ENCODE peak calls at places on chromosomes 1 and 21, in ten cellular contexts. One of them, this sample, is unnamed.

GRCh38 chr1:150281758-150282557 is at the start of gene CIART:
- DNase-seq in cardiac muscle cell: peak
- DNase-seq in spleen: peak
- DNase-seq in stomach: peak
- DNase-seq in Panc1: peak
- DNase-seq in H9: peak
- DNase-seq in mammary epithelial cell: peak
- DNase-seq in tibial nerve: peak
- DNase-seq in OCI-LY7: no peak
- DNase-seq in neural progenitor cell: peak
- DNase-seq in this sample: peak

GRCh38 chr1:2909797-2910196 is 108.3 kb upstream of the TTC34 start:
- DNase-seq in neural progenitor cell: no peak
- DNase-seq in OCI-LY7: no peak
- DNase-seq in cardiac muscle cell: no peak
- DNase-seq in stomach: no peak
- DNase-seq in tibial nerve: no peak
- DNase-seq in mammary epithelial cell: no peak
- DNase-seq in spleen: no peak
- DNase-seq in Panc1: no peak
- DNase-seq in H9: no peak
- DNase-seq in this sample: no peak

GRCh38 chr1:111704776-111705175 is 34.4 kb downstream of the INKA2 start:
- DNase-seq in OCI-LY7: no peak
- DNase-seq in stomach: no peak
- DNase-seq in cardiac muscle cell: no peak
- DNase-seq in tibial nerve: no peak
- DNase-seq in H9: no peak
- DNase-seq in Panc1: no peak
- DNase-seq in neural progenitor cell: no peak
- DNase-seq in spleen: no peak
- DNase-seq in mammary epithelial cell: peak
- DNase-seq in this sample: peak

GRCh38 chr1:91846007-91846620 is 39.8 kb downstream of the TGFBR3 start:
- DNase-seq in H9: no peak
- DNase-seq in cardiac muscle cell: peak
- DNase-seq in spleen: no peak
- DNase-seq in mammary epithelial cell: no peak
- DNase-seq in OCI-LY7: no peak
- DNase-seq in neural progenitor cell: peak
- DNase-seq in tibial nerve: peak
- DNase-seq in stomach: peak
- DNase-seq in Panc1: no peak
- DNase-seq in this sample: peak

GRCh38 chr1:193625255-193625654 is 438.8 kb upstream of the B3GALT2 start:
- DNase-seq in cardiac muscle cell: no peak
- DNase-seq in H9: no peak
- DNase-seq in spleen: no peak
- DNase-seq in neural progenitor cell: no peak
- DNase-seq in OCI-LY7: no peak
- DNase-seq in Panc1: no peak
- DNase-seq in stomach: no peak
- DNase-seq in tibial nerve: no peak
- DNase-seq in mammary epithelial cell: peak
- DNase-seq in this sample: peak

GRCh38 chr1:27609618-27610240 is 5.8 kb upstream of the AHDC1 start:
- DNase-seq in stomach: no peak
- DNase-seq in mammary epithelial cell: no peak
- DNase-seq in H9: no peak
- DNase-seq in spleen: no peak
- DNase-seq in cardiac muscle cell: no peak
- DNase-seq in Panc1: no peak
- DNase-seq in tibial nerve: no peak
- DNase-seq in OCI-LY7: peak
- DNase-seq in neural progenitor cell: no peak
- DNase-seq in this sample: no peak

GRCh38 chr1:153791856-153792253 is 16.6 kb downstream of the SLC27A3 start:
- DNase-seq in cardiac muscle cell: peak
- DNase-seq in mammary epithelial cell: peak
- DNase-seq in tibial nerve: no peak
- DNase-seq in H9: peak
- DNase-seq in OCI-LY7: no peak
- DNase-seq in Panc1: no peak
- DNase-seq in stomach: no peak
- DNase-seq in spleen: peak
- DNase-seq in neural progenitor cell: no peak
- DNase-seq in this sample: no peak

GRCh38 chr1:56268519-56268918 is 310.8 kb downstream of the PLPP3 start:
- DNase-seq in neural progenitor cell: no peak
- DNase-seq in stomach: no peak
- DNase-seq in spleen: no peak
- DNase-seq in tibial nerve: no peak
- DNase-seq in H9: no peak
- DNase-seq in Panc1: no peak
- DNase-seq in mammary epithelial cell: no peak
- DNase-seq in cardiac muscle cell: no peak
- DNase-seq in OCI-LY7: no peak
- DNase-seq in this sample: no peak

GRCh38 chr21:44982558-44983244 is 42.9 kb downstream of the SLX9 start:
- DNase-seq in mammary epithelial cell: no peak
- DNase-seq in stomach: peak
- DNase-seq in tibial nerve: no peak
- DNase-seq in OCI-LY7: no peak
- DNase-seq in Panc1: no peak
- DNase-seq in spleen: peak
- DNase-seq in cardiac muscle cell: peak
- DNase-seq in H9: no peak
- DNase-seq in neural progenitor cell: no peak
- DNase-seq in this sample: peak

GRCh38 chr1:40038693-40039092 is 1.8 kb upstream of the CAP1 start:
- DNase-seq in cardiac muscle cell: no peak
- DNase-seq in neural progenitor cell: no peak
- DNase-seq in OCI-LY7: peak
- DNase-seq in Panc1: no peak
- DNase-seq in tibial nerve: no peak
- DNase-seq in mammary epithelial cell: no peak
- DNase-seq in stomach: no peak
- DNase-seq in spleen: no peak
- DNase-seq in H9: no peak
- DNase-seq in this sample: no peak

GRCh38 chr1:40039757-40040510 is 595 bp upstream of the CAP1 start:
- DNase-seq in stomach: peak
- DNase-seq in Panc1: peak
- DNase-seq in H9: peak
- DNase-seq in OCI-LY7: peak
- DNase-seq in mammary epithelial cell: peak
- DNase-seq in tibial nerve: peak
- DNase-seq in cardiac muscle cell: peak
- DNase-seq in spleen: peak
- DNase-seq in neural progenitor cell: peak
- DNase-seq in this sample: peak

GRCh38 chr1:40034869-40035268 is 5.7 kb upstream of the CAP1 start:
- DNase-seq in Panc1: no peak
- DNase-seq in neural progenitor cell: no peak
- DNase-seq in stomach: no peak
- DNase-seq in tibial nerve: no peak
- DNase-seq in spleen: no peak
- DNase-seq in cardiac muscle cell: no peak
- DNase-seq in H9: no peak
- DNase-seq in mammary epithelial cell: no peak
- DNase-seq in OCI-LY7: peak
- DNase-seq in this sample: no peak

GRCh38 chr1:40039245-40039756 is 1.2 kb upstream of the CAP1 start:
- DNase-seq in stomach: no peak
- DNase-seq in mammary epithelial cell: no peak
- DNase-seq in tibial nerve: peak
- DNase-seq in OCI-LY7: peak
- DNase-seq in Panc1: peak
- DNase-seq in neural progenitor cell: no peak
- DNase-seq in cardiac muscle cell: no peak
- DNase-seq in H9: no peak
- DNase-seq in spleen: no peak
- DNase-seq in this sample: peak

GRCh38 chr1:40036574-40036973 is 4.0 kb upstream of the CAP1 start:
- DNase-seq in H9: no peak
- DNase-seq in Panc1: no peak
- DNase-seq in stomach: peak
- DNase-seq in OCI-LY7: no peak
- DNase-seq in tibial nerve: peak
- DNase-seq in cardiac muscle cell: peak
- DNase-seq in neural progenitor cell: no peak
- DNase-seq in spleen: no peak
- DNase-seq in mammary epithelial cell: peak
- DNase-seq in this sample: peak
- H3K27ac ChIP-seq in H9: no peak
- H3K27ac ChIP-seq in Panc1: no peak
- H3K27ac ChIP-seq in stomach: peak
- H3K27ac ChIP-seq in OCI-LY7: no peak
- H3K27ac ChIP-seq in tibial nerve: peak
- H3K27ac ChIP-seq in cardiac muscle cell: no peak
- H3K27ac ChIP-seq in neural progenitor cell: no peak
- H3K27ac ChIP-seq in spleen: peak
- H3K27ac ChIP-seq in mammary epithelial cell: no peak
- H3K27ac ChIP-seq in this sample: no peak

DNA sequence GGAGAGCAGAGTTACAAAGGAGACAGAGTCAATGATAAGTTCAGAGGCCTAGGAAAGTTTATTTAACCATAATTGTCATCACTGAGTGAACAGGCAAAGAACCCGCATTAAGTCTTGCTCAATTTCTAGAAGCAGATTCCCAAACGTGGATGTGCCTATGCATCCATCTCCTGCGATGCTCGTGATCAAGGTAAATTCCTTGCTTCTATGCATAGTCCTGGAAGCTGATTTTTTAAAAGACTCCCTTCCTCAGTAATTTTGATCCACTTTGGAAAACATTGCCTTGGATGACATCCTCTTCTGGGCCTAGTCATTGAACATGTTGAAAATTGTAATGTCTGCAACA is 116.4 kb downstream of the TNFSF18 start:
- DNase-seq in cardiac muscle cell: no peak
- DNase-seq in spleen: no peak
- DNase-seq in Panc1: no peak
- DNase-seq in H9: no peak
- DNase-seq in OCI-LY7: no peak
- DNase-seq in mammary epithelial cell: no peak
- DNase-seq in tibial nerve: no peak
- DNase-seq in neural progenitor cell: no peak
- DNase-seq in stomach: no peak
- DNase-seq in this sample: no peak
- H3K27ac ChIP-seq in cardiac muscle cell: no peak
- H3K27ac ChIP-seq in spleen: peak
- H3K27ac ChIP-seq in Panc1: peak
- H3K27ac ChIP-seq in H9: no peak
- H3K27ac ChIP-seq in OCI-LY7: no peak
- H3K27ac ChIP-seq in mammary epithelial cell: peak
- H3K27ac ChIP-seq in tibial nerve: peak
- H3K27ac ChIP-seq in neural progenitor cell: no peak
- H3K27ac ChIP-seq in stomach: peak
- H3K27ac ChIP-seq in this sample: peak

DNA sequence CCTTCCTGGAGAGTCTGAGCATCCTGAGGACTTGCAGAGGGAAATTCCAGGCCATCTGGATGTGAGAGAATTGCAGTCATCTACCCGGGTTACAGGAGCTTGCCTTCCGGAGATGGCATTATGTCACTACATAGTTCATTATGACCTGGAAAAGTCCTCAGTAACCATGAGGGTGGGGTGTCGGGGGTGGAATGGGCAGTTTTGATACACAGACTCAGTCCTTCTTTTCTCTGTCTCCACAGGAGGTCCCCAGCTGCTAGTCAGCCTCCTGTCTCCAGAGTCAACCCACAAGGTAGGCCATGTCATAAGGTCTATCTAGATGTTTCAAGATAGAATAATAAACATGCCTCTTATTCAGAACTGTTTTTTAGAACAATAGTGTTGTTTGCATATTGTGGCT is 268.2 kb upstream of the SGIP1 start:
- DNase-seq in neural progenitor cell: no peak
- DNase-seq in Panc1: no peak
- DNase-seq in H9: no peak
- DNase-seq in tibial nerve: no peak
- DNase-seq in mammary epithelial cell: no peak
- DNase-seq in spleen: no peak
- DNase-seq in stomach: no peak
- DNase-seq in cardiac muscle cell: no peak
- DNase-seq in OCI-LY7: no peak
- DNase-seq in this sample: no peak
- H3K27ac ChIP-seq in neural progenitor cell: no peak
- H3K27ac ChIP-seq in Panc1: no peak
- H3K27ac ChIP-seq in H9: no peak
- H3K27ac ChIP-seq in tibial nerve: no peak
- H3K27ac ChIP-seq in mammary epithelial cell: no peak
- H3K27ac ChIP-seq in spleen: no peak
- H3K27ac ChIP-seq in stomach: no peak
- H3K27ac ChIP-seq in cardiac muscle cell: no peak
- H3K27ac ChIP-seq in OCI-LY7: no peak
- H3K27ac ChIP-seq in this sample: peak

GRCh38 chr1:183355181-183355580 is 63.0 kb downstream of the NMNAT2 start:
- DNase-seq in H9: no peak
- DNase-seq in cardiac muscle cell: no peak
- DNase-seq in Panc1: no peak
- DNase-seq in OCI-LY7: no peak
- DNase-seq in mammary epithelial cell: no peak
- DNase-seq in tibial nerve: no peak
- DNase-seq in stomach: no peak
- DNase-seq in spleen: no peak
- DNase-seq in neural progenitor cell: no peak
- DNase-seq in this sample: no peak

GRCh38 chr1:183353597-183353996 is 64.6 kb downstream of the NMNAT2 start:
- DNase-seq in spleen: no peak
- DNase-seq in cardiac muscle cell: no peak
- DNase-seq in OCI-LY7: no peak
- DNase-seq in stomach: no peak
- DNase-seq in mammary epithelial cell: no peak
- DNase-seq in H9: peak
- DNase-seq in neural progenitor cell: no peak
- DNase-seq in Panc1: no peak
- DNase-seq in tibial nerve: no peak
- DNase-seq in this sample: no peak

GRCh38 chr1:183346276-183346732 is 71.9 kb downstream of the NMNAT2 start:
- DNase-seq in neural progenitor cell: no peak
- DNase-seq in stomach: no peak
- DNase-seq in OCI-LY7: no peak
- DNase-seq in spleen: no peak
- DNase-seq in Panc1: no peak
- DNase-seq in tibial nerve: no peak
- DNase-seq in mammary epithelial cell: no peak
- DNase-seq in cardiac muscle cell: no peak
- DNase-seq in H9: no peak
- DNase-seq in this sample: no peak

DNA sequence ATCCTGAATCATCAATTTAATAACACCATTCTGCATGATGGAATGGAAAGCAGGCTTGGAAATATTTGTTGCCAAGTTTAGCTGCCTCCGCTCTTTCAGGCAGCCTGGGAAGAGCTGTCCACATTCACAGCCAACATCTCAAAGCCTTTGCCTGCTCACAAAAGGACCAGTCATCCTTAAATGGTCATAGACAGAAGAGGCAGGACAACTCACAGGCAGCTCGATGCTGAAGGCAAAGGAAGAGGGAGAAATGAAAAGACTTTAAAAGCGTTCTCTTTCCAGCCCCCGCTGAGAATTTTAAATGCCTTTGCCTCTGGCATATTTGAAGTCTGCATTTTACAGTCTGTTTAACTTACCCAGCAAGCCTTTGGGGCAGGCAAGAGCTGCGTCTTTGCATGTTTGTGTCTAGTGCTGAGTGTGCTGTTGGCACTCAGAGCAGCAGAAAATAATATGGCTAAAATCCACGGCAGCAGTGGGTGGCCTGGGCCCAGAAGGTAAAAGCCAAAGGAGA is 68.9 kb downstream of the NMNAT2 start:
- DNase-seq in spleen: no peak
- DNase-seq in mammary epithelial cell: peak
- DNase-seq in tibial nerve: no peak
- DNase-seq in Panc1: no peak
- DNase-seq in OCI-LY7: no peak
- DNase-seq in H9: no peak
- DNase-seq in cardiac muscle cell: peak
- DNase-seq in neural progenitor cell: peak
- DNase-seq in stomach: no peak
- DNase-seq in this sample: no peak
- H3K27ac ChIP-seq in spleen: no peak
- H3K27ac ChIP-seq in mammary epithelial cell: no peak
- H3K27ac ChIP-seq in tibial nerve: peak
- H3K27ac ChIP-seq in Panc1: no peak
- H3K27ac ChIP-seq in OCI-LY7: no peak
- H3K27ac ChIP-seq in H9: no peak
- H3K27ac ChIP-seq in cardiac muscle cell: peak
- H3K27ac ChIP-seq in neural progenitor cell: no peak
- H3K27ac ChIP-seq in stomach: no peak
- H3K27ac ChIP-seq in this sample: no peak

This sample was measured in PC-3.